ENCODE peak calls at places on chromosomes 12 and 14, in four cellular contexts. S is upper lobe of right lung, R is naive B cell, H is LHCN-M2. F is an unnamed sample.

GRCh38 chr12:68450947-68451260 is 118.7 kb upstream of the MDM1 start:
- DNase-seq in S (no peak), R (no peak), H (no peak), F (no peak)

GRCh38 chr14:24071144-24071697 is at the start of gene CPNE6:
- DNase-seq in S (no peak), R (no peak), H (no peak), F (peak)

GRCh38 chr14:35474323-35474722 is 59.6 kb upstream of the INSM2 start:
- DNase-seq in S (no peak), R (no peak), H (no peak), F (no peak)

GRCh38 chr12:120669055-120669828 is 17.7 kb upstream of the MLEC start:
- DNase-seq in S (no peak), R (peak), H (peak), F (no peak)

GRCh38 chr14:87797001-87797400 is 196.0 kb downstream of the GALC start:
- DNase-seq in S (no peak), R (no peak), H (no peak), F (no peak)

GRCh38 chr14:81464253-81465001 is 64.3 kb upstream of the STON2 start:
- DNase-seq in S (no peak), R (peak), H (peak), F (no peak)

GRCh38 chr12:106585237-106585834 is 2.5 kb downstream of the RFX4 start:
- DNase-seq in S (no peak), R (no peak), H (no peak), F (no peak)

GRCh38 chr14:23061995-23062394 is 4.7 kb upstream of the CDH24 start:
- DNase-seq in S (no peak), R (no peak), H (peak), F (peak)

GRCh38 chr14:36723551-36723950 is 61.9 kb downstream of the PAX9 start:
- DNase-seq in S (no peak), R (no peak), H (no peak), F (no peak)

GRCh38 chr12:118498171-118498570 is 121.8 kb downstream of the SUDS3 start:
- DNase-seq in S (no peak), R (no peak), H (no peak), F (no peak)

GRCh38 chr14:53325176-53325806 is 172.2 kb upstream of the DDHD1 start:
- DNase-seq in S (no peak), R (no peak), H (no peak), F (no peak)

GRCh38 chr12:101594700-101595099 is at the start of gene MYBPC1:
- DNase-seq in S (no peak), R (no peak), H (no peak), F (no peak)

GRCh38 chr14:61586539-61587396 is 108.5 kb upstream of the HIF1A start:
- DNase-seq in S (no peak), R (no peak), H (peak), F (no peak)

GRCh38 chr14:104283197-104284106 is 145.1 kb downstream of the KIF26A start:
- DNase-seq in S (peak), R (no peak), H (no peak), F (peak)

GRCh38 chr12:68261947-68262346 is 8.5 kb upstream of the IL22 start:
- DNase-seq in S (no peak), R (no peak), H (no peak), F (no peak)

GRCh38 chr14:31944256-31945073 is 132.6 kb upstream of the ARHGAP5 start:
- DNase-seq in S (no peak), R (no peak), H (no peak), F (no peak)

GRCh38 chr14:32662234-32662633 is 276.4 kb upstream of the NPAS3 start:
- DNase-seq in S (no peak), R (no peak), H (peak), F (no peak)

GRCh38 chr12:130705174-130705880 is 10.8 kb downstream of the RIMBP2 start:
- DNase-seq in S (no peak), R (no peak), H (no peak), F (no peak)

GRCh38 chr14:55976219-55976618 is 142.0 kb upstream of the PELI2 start:
- DNase-seq in S (no peak), R (no peak), H (no peak), F (no peak)

GRCh38 chr14:77838756-77839565 is 39.1 kb downstream of the ADCK1 start:
- DNase-seq in S (no peak), R (no peak), H (no peak), F (no peak)

GRCh38 chr12:119772431-119772830 is 104.5 kb downstream of the PRKAB1 start:
- DNase-seq in S (no peak), R (no peak), H (peak), F (no peak)

GRCh38 chr14:102591372-102591943 is 991 bp upstream of the RCOR1 start:
- DNase-seq in S (peak), R (no peak), H (peak), F (no peak)

F was measured in RWPE2.